ENCODE peak calls at places on chromosomes 11 and 22, in nine cellular contexts. One of them, this sample, is unnamed.
A peak's percentile ranks its signal among the peaks of the same experiment; 100 is the strongest.

GRCh38 chr22:22834783-22835182 is 52.8 kb upstream of the IGLL5 start:
- DNase-seq in activated CD4-positive, alpha-beta T cell treated with anti-CD3 and anti-CD28 coated beads, Interleukin-2, amount 50 U/mL, for 4 hours: no peak
- DNase-seq in glomerular endothelial cell: no peak
- DNase-seq in stimulated activated CD4-positive, alpha-beta T cell treated with anti-CD3 and anti-CD28 coated beads, TNF-alpha, amount 100 ng/mL, for 1 hour: no peak
- DNase-seq in mesothelial cell of epicardium: peak; percentile 19
- DNase-seq in NCI-H748 treated with DMSO at 0.1 percent for 48 hours: no peak
- DNase-seq in T-cell: no peak
- DNase-seq in glutamatergic neuron: no peak
- DNase-seq in choroid plexus epithelial cell: no peak
- DNase-seq in this sample: no peak

GRCh38 chr11:2724653-2725366 is 25.0 kb upstream of the KCNQ1OT1 start:
- DNase-seq in activated CD4-positive, alpha-beta T cell treated with anti-CD3 and anti-CD28 coated beads, Interleukin-2, amount 50 U/mL, for 4 hours: no peak
- DNase-seq in glomerular endothelial cell: no peak
- DNase-seq in stimulated activated CD4-positive, alpha-beta T cell treated with anti-CD3 and anti-CD28 coated beads, TNF-alpha, amount 100 ng/mL, for 1 hour: no peak
- DNase-seq in mesothelial cell of epicardium: no peak
- DNase-seq in NCI-H748 treated with DMSO at 0.1 percent for 48 hours: no peak
- DNase-seq in T-cell: no peak
- DNase-seq in glutamatergic neuron: no peak
- DNase-seq in choroid plexus epithelial cell: peak; percentile 85
- DNase-seq in this sample: no peak

GRCh38 chr22:23237201-23237798 is 57.0 kb downstream of the BCR start:
- DNase-seq in activated CD4-positive, alpha-beta T cell treated with anti-CD3 and anti-CD28 coated beads, Interleukin-2, amount 50 U/mL, for 4 hours: no peak
- DNase-seq in glomerular endothelial cell: no peak
- DNase-seq in stimulated activated CD4-positive, alpha-beta T cell treated with anti-CD3 and anti-CD28 coated beads, TNF-alpha, amount 100 ng/mL, for 1 hour: no peak
- DNase-seq in mesothelial cell of epicardium: no peak
- DNase-seq in NCI-H748 treated with DMSO at 0.1 percent for 48 hours: peak; percentile 14
- DNase-seq in T-cell: no peak
- DNase-seq in glutamatergic neuron: peak; percentile 83
- DNase-seq in choroid plexus epithelial cell: peak; percentile 61
- DNase-seq in this sample: no peak

GRCh38 chr11:8828580-8829358 is 82.2 kb upstream of the AKIP1 start:
- DNase-seq in activated CD4-positive, alpha-beta T cell treated with anti-CD3 and anti-CD28 coated beads, Interleukin-2, amount 50 U/mL, for 4 hours: no peak
- DNase-seq in glomerular endothelial cell: no peak
- DNase-seq in stimulated activated CD4-positive, alpha-beta T cell treated with anti-CD3 and anti-CD28 coated beads, TNF-alpha, amount 100 ng/mL, for 1 hour: no peak
- DNase-seq in mesothelial cell of epicardium: no peak
- DNase-seq in NCI-H748 treated with DMSO at 0.1 percent for 48 hours: no peak
- DNase-seq in T-cell: no peak
- DNase-seq in glutamatergic neuron: no peak
- DNase-seq in choroid plexus epithelial cell: peak; percentile 59
- DNase-seq in this sample: no peak

GRCh38 chr22:21044931-21045584 is 688 bp upstream of the LRRC74B start:
- DNase-seq in activated CD4-positive, alpha-beta T cell treated with anti-CD3 and anti-CD28 coated beads, Interleukin-2, amount 50 U/mL, for 4 hours: no peak
- DNase-seq in glomerular endothelial cell: no peak
- DNase-seq in stimulated activated CD4-positive, alpha-beta T cell treated with anti-CD3 and anti-CD28 coated beads, TNF-alpha, amount 100 ng/mL, for 1 hour: no peak
- DNase-seq in mesothelial cell of epicardium: no peak
- DNase-seq in NCI-H748 treated with DMSO at 0.1 percent for 48 hours: no peak
- DNase-seq in T-cell: no peak
- DNase-seq in glutamatergic neuron: peak; percentile 73
- DNase-seq in choroid plexus epithelial cell: peak; percentile 89
- DNase-seq in this sample: peak; percentile 54

GRCh38 chr11:4839851-4840549 is 9.0 kb downstream of the OR51S1 start:
- DNase-seq in activated CD4-positive, alpha-beta T cell treated with anti-CD3 and anti-CD28 coated beads, Interleukin-2, amount 50 U/mL, for 4 hours: no peak
- DNase-seq in glomerular endothelial cell: no peak
- DNase-seq in stimulated activated CD4-positive, alpha-beta T cell treated with anti-CD3 and anti-CD28 coated beads, TNF-alpha, amount 100 ng/mL, for 1 hour: no peak
- DNase-seq in mesothelial cell of epicardium: no peak
- DNase-seq in NCI-H748 treated with DMSO at 0.1 percent for 48 hours: no peak
- DNase-seq in T-cell: no peak
- DNase-seq in glutamatergic neuron: no peak
- DNase-seq in choroid plexus epithelial cell: no peak
- DNase-seq in this sample: no peak

GRCh38 chr11:110435780-110436717 is 6.3 kb downstream of the FDX1 start:
- DNase-seq in activated CD4-positive, alpha-beta T cell treated with anti-CD3 and anti-CD28 coated beads, Interleukin-2, amount 50 U/mL, for 4 hours: no peak
- DNase-seq in glomerular endothelial cell: no peak
- DNase-seq in stimulated activated CD4-positive, alpha-beta T cell treated with anti-CD3 and anti-CD28 coated beads, TNF-alpha, amount 100 ng/mL, for 1 hour: no peak
- DNase-seq in mesothelial cell of epicardium: no peak
- DNase-seq in NCI-H748 treated with DMSO at 0.1 percent for 48 hours: no peak
- DNase-seq in T-cell: no peak
- DNase-seq in glutamatergic neuron: no peak
- DNase-seq in choroid plexus epithelial cell: peak; percentile 73
- DNase-seq in this sample: peak; percentile 37

GRCh38 chr11:33319965-33320813 is 63.0 kb downstream of the HIPK3 start:
- DNase-seq in activated CD4-positive, alpha-beta T cell treated with anti-CD3 and anti-CD28 coated beads, Interleukin-2, amount 50 U/mL, for 4 hours: no peak
- DNase-seq in glomerular endothelial cell: no peak
- DNase-seq in stimulated activated CD4-positive, alpha-beta T cell treated with anti-CD3 and anti-CD28 coated beads, TNF-alpha, amount 100 ng/mL, for 1 hour: no peak
- DNase-seq in mesothelial cell of epicardium: no peak
- DNase-seq in NCI-H748 treated with DMSO at 0.1 percent for 48 hours: no peak
- DNase-seq in T-cell: no peak
- DNase-seq in glutamatergic neuron: no peak
- DNase-seq in choroid plexus epithelial cell: no peak
- DNase-seq in this sample: no peak

GRCh38 chr11:10908215-10908990 is 50.5 kb upstream of the ZBED5 start:
- DNase-seq in activated CD4-positive, alpha-beta T cell treated with anti-CD3 and anti-CD28 coated beads, Interleukin-2, amount 50 U/mL, for 4 hours: no peak
- DNase-seq in glomerular endothelial cell: no peak
- DNase-seq in stimulated activated CD4-positive, alpha-beta T cell treated with anti-CD3 and anti-CD28 coated beads, TNF-alpha, amount 100 ng/mL, for 1 hour: no peak
- DNase-seq in mesothelial cell of epicardium: peak; percentile 71
- DNase-seq in NCI-H748 treated with DMSO at 0.1 percent for 48 hours: no peak
- DNase-seq in T-cell: no peak
- DNase-seq in glutamatergic neuron: no peak
- DNase-seq in choroid plexus epithelial cell: peak; percentile 90
- DNase-seq in this sample: peak; percentile 61

GRCh38 chr11:9066432-9066925 is 24.9 kb downstream of the SCUBE2 start:
- DNase-seq in activated CD4-positive, alpha-beta T cell treated with anti-CD3 and anti-CD28 coated beads, Interleukin-2, amount 50 U/mL, for 4 hours: no peak
- DNase-seq in glomerular endothelial cell: no peak
- DNase-seq in stimulated activated CD4-positive, alpha-beta T cell treated with anti-CD3 and anti-CD28 coated beads, TNF-alpha, amount 100 ng/mL, for 1 hour: no peak
- DNase-seq in mesothelial cell of epicardium: no peak
- DNase-seq in NCI-H748 treated with DMSO at 0.1 percent for 48 hours: no peak
- DNase-seq in T-cell: no peak
- DNase-seq in glutamatergic neuron: peak; percentile 78
- DNase-seq in choroid plexus epithelial cell: no peak
- DNase-seq in this sample: no peak

GRCh38 chr11:57288771-57289579 is 35.8 kb downstream of the TNKS1BP1 start:
- DNase-seq in activated CD4-positive, alpha-beta T cell treated with anti-CD3 and anti-CD28 coated beads, Interleukin-2, amount 50 U/mL, for 4 hours: no peak
- DNase-seq in glomerular endothelial cell: no peak
- DNase-seq in stimulated activated CD4-positive, alpha-beta T cell treated with anti-CD3 and anti-CD28 coated beads, TNF-alpha, amount 100 ng/mL, for 1 hour: no peak
- DNase-seq in mesothelial cell of epicardium: no peak
- DNase-seq in NCI-H748 treated with DMSO at 0.1 percent for 48 hours: peak; percentile 21
- DNase-seq in T-cell: no peak
- DNase-seq in glutamatergic neuron: peak; percentile 71
- DNase-seq in choroid plexus epithelial cell: peak; percentile 70
- DNase-seq in this sample: peak; percentile 55

GRCh38 chr22:35609761-35610160 is 7.4 kb downstream of the MB start:
- DNase-seq in activated CD4-positive, alpha-beta T cell treated with anti-CD3 and anti-CD28 coated beads, Interleukin-2, amount 50 U/mL, for 4 hours: no peak
- DNase-seq in glomerular endothelial cell: no peak
- DNase-seq in stimulated activated CD4-positive, alpha-beta T cell treated with anti-CD3 and anti-CD28 coated beads, TNF-alpha, amount 100 ng/mL, for 1 hour: no peak
- DNase-seq in mesothelial cell of epicardium: no peak
- DNase-seq in NCI-H748 treated with DMSO at 0.1 percent for 48 hours: no peak
- DNase-seq in T-cell: no peak
- DNase-seq in glutamatergic neuron: no peak
- DNase-seq in choroid plexus epithelial cell: no peak
- DNase-seq in this sample: no peak

GRCh38 chr22:22076937-22077703 is 94.5 kb upstream of the TOP3B start:
- DNase-seq in activated CD4-positive, alpha-beta T cell treated with anti-CD3 and anti-CD28 coated beads, Interleukin-2, amount 50 U/mL, for 4 hours: no peak
- DNase-seq in glomerular endothelial cell: no peak
- DNase-seq in stimulated activated CD4-positive, alpha-beta T cell treated with anti-CD3 and anti-CD28 coated beads, TNF-alpha, amount 100 ng/mL, for 1 hour: no peak
- DNase-seq in mesothelial cell of epicardium: no peak
- DNase-seq in NCI-H748 treated with DMSO at 0.1 percent for 48 hours: no peak
- DNase-seq in T-cell: no peak
- DNase-seq in glutamatergic neuron: no peak
- DNase-seq in choroid plexus epithelial cell: peak; percentile 81
- DNase-seq in this sample: no peak

GRCh38 chr11:17873571-17873970 is 139.0 kb downstream of the KCNC1 start:
- DNase-seq in activated CD4-positive, alpha-beta T cell treated with anti-CD3 and anti-CD28 coated beads, Interleukin-2, amount 50 U/mL, for 4 hours: no peak
- DNase-seq in glomerular endothelial cell: no peak
- DNase-seq in stimulated activated CD4-positive, alpha-beta T cell treated with anti-CD3 and anti-CD28 coated beads, TNF-alpha, amount 100 ng/mL, for 1 hour: no peak
- DNase-seq in mesothelial cell of epicardium: no peak
- DNase-seq in NCI-H748 treated with DMSO at 0.1 percent for 48 hours: no peak
- DNase-seq in T-cell: no peak
- DNase-seq in glutamatergic neuron: no peak
- DNase-seq in choroid plexus epithelial cell: no peak
- DNase-seq in this sample: no peak

GRCh38 chr11:110173775-110174644 is 80.8 kb downstream of the ZC3H12C start:
- DNase-seq in activated CD4-positive, alpha-beta T cell treated with anti-CD3 and anti-CD28 coated beads, Interleukin-2, amount 50 U/mL, for 4 hours: peak; percentile 43
- DNase-seq in glomerular endothelial cell: peak; percentile 45
- DNase-seq in stimulated activated CD4-positive, alpha-beta T cell treated with anti-CD3 and anti-CD28 coated beads, TNF-alpha, amount 100 ng/mL, for 1 hour: peak; percentile 50
- DNase-seq in mesothelial cell of epicardium: peak; percentile 81
- DNase-seq in NCI-H748 treated with DMSO at 0.1 percent for 48 hours: peak; percentile 10
- DNase-seq in T-cell: peak; percentile 41
- DNase-seq in glutamatergic neuron: peak; percentile 84
- DNase-seq in choroid plexus epithelial cell: peak; percentile 93
- DNase-seq in this sample: peak; percentile 72

GRCh38 chr22:37281646-37282384 is 493 bp upstream of the CYTH4 start:
- DNase-seq in activated CD4-positive, alpha-beta T cell treated with anti-CD3 and anti-CD28 coated beads, Interleukin-2, amount 50 U/mL, for 4 hours: no peak
- DNase-seq in glomerular endothelial cell: no peak
- DNase-seq in stimulated activated CD4-positive, alpha-beta T cell treated with anti-CD3 and anti-CD28 coated beads, TNF-alpha, amount 100 ng/mL, for 1 hour: no peak
- DNase-seq in mesothelial cell of epicardium: no peak
- DNase-seq in NCI-H748 treated with DMSO at 0.1 percent for 48 hours: no peak
- DNase-seq in T-cell: no peak
- DNase-seq in glutamatergic neuron: no peak
- DNase-seq in choroid plexus epithelial cell: no peak
- DNase-seq in this sample: no peak

GRCh38 chr11:10934293-10934850 is 76.5 kb upstream of the ZBED5 start:
- DNase-seq in activated CD4-positive, alpha-beta T cell treated with anti-CD3 and anti-CD28 coated beads, Interleukin-2, amount 50 U/mL, for 4 hours: no peak
- DNase-seq in glomerular endothelial cell: no peak
- DNase-seq in stimulated activated CD4-positive, alpha-beta T cell treated with anti-CD3 and anti-CD28 coated beads, TNF-alpha, amount 100 ng/mL, for 1 hour: no peak
- DNase-seq in mesothelial cell of epicardium: no peak
- DNase-seq in NCI-H748 treated with DMSO at 0.1 percent for 48 hours: peak; percentile 12
- DNase-seq in T-cell: no peak
- DNase-seq in glutamatergic neuron: no peak
- DNase-seq in choroid plexus epithelial cell: no peak
- DNase-seq in this sample: no peak

GRCh38 chr22:36377022-36377631 is 10.6 kb downstream of the MYH9 start:
- DNase-seq in activated CD4-positive, alpha-beta T cell treated with anti-CD3 and anti-CD28 coated beads, Interleukin-2, amount 50 U/mL, for 4 hours: no peak
- DNase-seq in glomerular endothelial cell: no peak
- DNase-seq in stimulated activated CD4-positive, alpha-beta T cell treated with anti-CD3 and anti-CD28 coated beads, TNF-alpha, amount 100 ng/mL, for 1 hour: no peak
- DNase-seq in mesothelial cell of epicardium: no peak
- DNase-seq in NCI-H748 treated with DMSO at 0.1 percent for 48 hours: no peak
- DNase-seq in T-cell: no peak
- DNase-seq in glutamatergic neuron: no peak
- DNase-seq in choroid plexus epithelial cell: no peak
- DNase-seq in this sample: no peak

GRCh38 chr11:100353083-100353482 is 334.0 kb upstream of the ARHGAP42 start:
- DNase-seq in activated CD4-positive, alpha-beta T cell treated with anti-CD3 and anti-CD28 coated beads, Interleukin-2, amount 50 U/mL, for 4 hours: no peak
- DNase-seq in glomerular endothelial cell: no peak
- DNase-seq in stimulated activated CD4-positive, alpha-beta T cell treated with anti-CD3 and anti-CD28 coated beads, TNF-alpha, amount 100 ng/mL, for 1 hour: no peak
- DNase-seq in mesothelial cell of epicardium: no peak
- DNase-seq in NCI-H748 treated with DMSO at 0.1 percent for 48 hours: no peak
- DNase-seq in T-cell: no peak
- DNase-seq in glutamatergic neuron: no peak
- DNase-seq in choroid plexus epithelial cell: no peak
- DNase-seq in this sample: no peak

GRCh38 chr11:13384837-13385417 is 78.1 kb downstream of the BTBD10 start:
- DNase-seq in activated CD4-positive, alpha-beta T cell treated with anti-CD3 and anti-CD28 coated beads, Interleukin-2, amount 50 U/mL, for 4 hours: peak; percentile 3
- DNase-seq in glomerular endothelial cell: peak; percentile 27
- DNase-seq in stimulated activated CD4-positive, alpha-beta T cell treated with anti-CD3 and anti-CD28 coated beads, TNF-alpha, amount 100 ng/mL, for 1 hour: no peak
- DNase-seq in mesothelial cell of epicardium: no peak
- DNase-seq in NCI-H748 treated with DMSO at 0.1 percent for 48 hours: peak; percentile 7
- DNase-seq in T-cell: no peak
- DNase-seq in glutamatergic neuron: no peak
- DNase-seq in choroid plexus epithelial cell: peak; percentile 74
- DNase-seq in this sample: peak; percentile 61

GRCh38 chr11:11735586-11735985 is 106.2 kb upstream of the USP47 start:
- DNase-seq in activated CD4-positive, alpha-beta T cell treated with anti-CD3 and anti-CD28 coated beads, Interleukin-2, amount 50 U/mL, for 4 hours: no peak
- DNase-seq in glomerular endothelial cell: no peak
- DNase-seq in stimulated activated CD4-positive, alpha-beta T cell treated with anti-CD3 and anti-CD28 coated beads, TNF-alpha, amount 100 ng/mL, for 1 hour: no peak
- DNase-seq in mesothelial cell of epicardium: no peak
- DNase-seq in NCI-H748 treated with DMSO at 0.1 percent for 48 hours: peak; percentile 6
- DNase-seq in T-cell: no peak
- DNase-seq in glutamatergic neuron: no peak
- DNase-seq in choroid plexus epithelial cell: no peak
- DNase-seq in this sample: no peak

GRCh38 chr11:95245038-95245437 is 14.0 kb upstream of the SESN3 start:
- DNase-seq in activated CD4-positive, alpha-beta T cell treated with anti-CD3 and anti-CD28 coated beads, Interleukin-2, amount 50 U/mL, for 4 hours: no peak
- DNase-seq in glomerular endothelial cell: no peak
- DNase-seq in stimulated activated CD4-positive, alpha-beta T cell treated with anti-CD3 and anti-CD28 coated beads, TNF-alpha, amount 100 ng/mL, for 1 hour: no peak
- DNase-seq in mesothelial cell of epicardium: no peak
- DNase-seq in NCI-H748 treated with DMSO at 0.1 percent for 48 hours: no peak
- DNase-seq in T-cell: no peak
- DNase-seq in glutamatergic neuron: no peak
- DNase-seq in choroid plexus epithelial cell: peak; percentile 30
- DNase-seq in this sample: no peak